ENCODE peak calls at places on chromosome 18, in eight cellular contexts. One of them, this sample, is unnamed. For H3K9me3, the result is how much of the 10 kb centered on the place peaks cover.

GRCh38 chr18:44796505-44797198 is 116.0 kb downstream of the SETBP1 start:
- DNase-seq in pancreas: no peak
- DNase-seq in vagina: no peak
- DNase-seq in tibial artery: no peak
- DNase-seq in effector memory CD4-positive, alpha-beta T cell: no peak
- DNase-seq in heart left ventricle: no peak
- DNase-seq in esophagus muscularis mucosa: no peak
- DNase-seq in hepatocyte: peak
- DNase-seq in this sample: no peak

GRCh38 chr18:10010611-10011015 is 96.8 kb downstream of the VAPA start:
- DNase-seq in pancreas: peak
- DNase-seq in esophagus muscularis mucosa: no peak
- DNase-seq in heart left ventricle: peak
- DNase-seq in vagina: no peak
- DNase-seq in effector memory CD4-positive, alpha-beta T cell: no peak
- DNase-seq in hepatocyte: peak
- DNase-seq in tibial artery: peak
- DNase-seq in this sample: no peak

GRCh38 chr18:52054301-52054700 is 285.7 kb upstream of the DCC start:
- DNase-seq in effector memory CD4-positive, alpha-beta T cell: no peak
- DNase-seq in hepatocyte: no peak
- DNase-seq in heart left ventricle: no peak
- DNase-seq in tibial artery: no peak
- DNase-seq in vagina: no peak
- DNase-seq in pancreas: no peak
- DNase-seq in esophagus muscularis mucosa: no peak
- DNase-seq in this sample: no peak

GRCh38 chr18:21262979-21263378 is 20.9 kb downstream of the GREB1L start:
- DNase-seq in esophagus muscularis mucosa: no peak
- DNase-seq in tibial artery: no peak
- DNase-seq in hepatocyte: no peak
- DNase-seq in pancreas: no peak
- DNase-seq in vagina: no peak
- DNase-seq in effector memory CD4-positive, alpha-beta T cell: no peak
- DNase-seq in heart left ventricle: no peak
- DNase-seq in this sample: no peak

GRCh38 chr18:50644807-50645206 is 84.9 kb downstream of the MAPK4 start:
- DNase-seq in pancreas: no peak
- DNase-seq in vagina: no peak
- DNase-seq in tibial artery: no peak
- DNase-seq in effector memory CD4-positive, alpha-beta T cell: no peak
- DNase-seq in esophagus muscularis mucosa: no peak
- DNase-seq in heart left ventricle: no peak
- DNase-seq in hepatocyte: peak
- DNase-seq in this sample: peak

GRCh38 chr18:47204908-47205522 is 28.9 kb upstream of the IER3IP1 start:
- DNase-seq in effector memory CD4-positive, alpha-beta T cell: peak
- DNase-seq in pancreas: no peak
- DNase-seq in tibial artery: no peak
- DNase-seq in vagina: no peak
- DNase-seq in esophagus muscularis mucosa: no peak
- DNase-seq in hepatocyte: peak
- DNase-seq in heart left ventricle: no peak
- DNase-seq in this sample: peak

GRCh38 chr18:25814841-25815458 is 275.5 kb downstream of the SS18 start:
- DNase-seq in vagina: no peak
- DNase-seq in pancreas: no peak
- DNase-seq in tibial artery: no peak
- DNase-seq in effector memory CD4-positive, alpha-beta T cell: no peak
- DNase-seq in heart left ventricle: no peak
- DNase-seq in hepatocyte: no peak
- DNase-seq in esophagus muscularis mucosa: peak
- DNase-seq in this sample: no peak

GRCh38 chr18:63025251-63025710 is 294.3 kb downstream of the BCL2 start:
- DNase-seq in heart left ventricle: peak
- DNase-seq in hepatocyte: peak
- DNase-seq in vagina: no peak
- DNase-seq in esophagus muscularis mucosa: no peak
- DNase-seq in tibial artery: no peak
- DNase-seq in effector memory CD4-positive, alpha-beta T cell: no peak
- DNase-seq in pancreas: no peak
- DNase-seq in this sample: peak

GRCh38 chr18:57791911-57792310 is 11.2 kb downstream of the ATP8B1 start:
- DNase-seq in hepatocyte: no peak
- DNase-seq in vagina: no peak
- DNase-seq in effector memory CD4-positive, alpha-beta T cell: no peak
- DNase-seq in pancreas: no peak
- DNase-seq in heart left ventricle: no peak
- DNase-seq in esophagus muscularis mucosa: no peak
- DNase-seq in tibial artery: no peak
- DNase-seq in this sample: no peak

GRCh38 chr18:48828713-48829442 is 121.9 kb downstream of the SMAD7 start:
- DNase-seq in esophagus muscularis mucosa: no peak
- DNase-seq in effector memory CD4-positive, alpha-beta T cell: no peak
- DNase-seq in tibial artery: peak
- DNase-seq in vagina: peak
- DNase-seq in heart left ventricle: peak
- DNase-seq in hepatocyte: peak
- DNase-seq in pancreas: no peak
- DNase-seq in this sample: peak

GRCh38 chr18:51054764-51055163 is 24.8 kb downstream of the SMAD4 start:
- DNase-seq in esophagus muscularis mucosa: no peak
- DNase-seq in pancreas: no peak
- DNase-seq in vagina: no peak
- DNase-seq in hepatocyte: no peak
- DNase-seq in heart left ventricle: no peak
- DNase-seq in effector memory CD4-positive, alpha-beta T cell: no peak
- DNase-seq in tibial artery: no peak
- DNase-seq in this sample: no peak

GRCh38 chr18:5440297-5440696 is 103.5 kb downstream of the EPB41L3 start:
- DNase-seq in hepatocyte: no peak
- DNase-seq in pancreas: no peak
- DNase-seq in effector memory CD4-positive, alpha-beta T cell: no peak
- DNase-seq in tibial artery: no peak
- DNase-seq in heart left ventricle: no peak
- DNase-seq in esophagus muscularis mucosa: no peak
- DNase-seq in vagina: no peak
- DNase-seq in this sample: peak

GRCh38 chr18:43982582-43982981 is 698.1 kb upstream of the SETBP1 start:
- DNase-seq in heart left ventricle: no peak
- DNase-seq in pancreas: no peak
- DNase-seq in tibial artery: no peak
- DNase-seq in hepatocyte: no peak
- DNase-seq in vagina: no peak
- DNase-seq in effector memory CD4-positive, alpha-beta T cell: no peak
- DNase-seq in esophagus muscularis mucosa: no peak
- DNase-seq in this sample: no peak

GRCh38 chr18:63183952-63184351 is 135.6 kb downstream of the BCL2 start:
- DNase-seq in tibial artery: no peak
- DNase-seq in hepatocyte: no peak
- DNase-seq in vagina: no peak
- DNase-seq in heart left ventricle: no peak
- DNase-seq in pancreas: no peak
- DNase-seq in effector memory CD4-positive, alpha-beta T cell: no peak
- DNase-seq in esophagus muscularis mucosa: no peak
- DNase-seq in this sample: no peak

GRCh38 chr18:71047882-71048281 is 759.0 kb downstream of the SOCS6 start:
- DNase-seq in effector memory CD4-positive, alpha-beta T cell: no peak
- DNase-seq in hepatocyte: no peak
- DNase-seq in heart left ventricle: no peak
- DNase-seq in tibial artery: no peak
- DNase-seq in pancreas: no peak
- DNase-seq in esophagus muscularis mucosa: no peak
- DNase-seq in vagina: no peak
- DNase-seq in this sample: no peak

GRCh38 chr18:69838620-69839411 is 108.9 kb downstream of the CD226 start:
- DNase-seq in tibial artery: no peak
- DNase-seq in effector memory CD4-positive, alpha-beta T cell: no peak
- DNase-seq in pancreas: no peak
- DNase-seq in esophagus muscularis mucosa: no peak
- DNase-seq in vagina: no peak
- DNase-seq in hepatocyte: no peak
- DNase-seq in heart left ventricle: no peak
- DNase-seq in this sample: peak

GRCh38 chr18:984004-984403 is 79.3 kb downstream of the ADCYAP1 start:
- DNase-seq in heart left ventricle: no peak
- DNase-seq in esophagus muscularis mucosa: no peak
- DNase-seq in effector memory CD4-positive, alpha-beta T cell: no peak
- DNase-seq in vagina: no peak
- DNase-seq in pancreas: no peak
- DNase-seq in hepatocyte: no peak
- DNase-seq in tibial artery: no peak
- DNase-seq in this sample: no peak

GRCh38 chr18:47407736-47408135 is 156.3 kb upstream of the SKOR2 start:
- DNase-seq in heart left ventricle: no peak
- DNase-seq in esophagus muscularis mucosa: no peak
- DNase-seq in tibial artery: no peak
- DNase-seq in vagina: no peak
- DNase-seq in hepatocyte: no peak
- DNase-seq in effector memory CD4-positive, alpha-beta T cell: no peak
- DNase-seq in pancreas: no peak
- DNase-seq in this sample: no peak

GRCh38 chr18:3984163-3984757 is 470.8 kb downstream of the DLGAP1 start:
- DNase-seq in tibial artery: no peak
- DNase-seq in vagina: no peak
- DNase-seq in esophagus muscularis mucosa: no peak
- DNase-seq in heart left ventricle: no peak
- DNase-seq in pancreas: no peak
- DNase-seq in hepatocyte: no peak
- DNase-seq in effector memory CD4-positive, alpha-beta T cell: no peak
- DNase-seq in this sample: no peak
- H3K9me3 ChIP-seq in tibial artery: under half
- H3K9me3 ChIP-seq in vagina: under half
- H3K9me3 ChIP-seq in esophagus muscularis mucosa: under half
- H3K9me3 ChIP-seq in heart left ventricle: under half
- H3K9me3 ChIP-seq in pancreas: under half
- H3K9me3 ChIP-seq in hepatocyte: under half
- H3K9me3 ChIP-seq in effector memory CD4-positive, alpha-beta T cell: under half
- H3K9me3 ChIP-seq in this sample: under half

GRCh38 chr18:73812423-73812822 is 335.2 kb downstream of the FBXO15 start:
- DNase-seq in vagina: no peak
- DNase-seq in esophagus muscularis mucosa: no peak
- DNase-seq in hepatocyte: no peak
- DNase-seq in tibial artery: no peak
- DNase-seq in heart left ventricle: no peak
- DNase-seq in pancreas: no peak
- DNase-seq in effector memory CD4-positive, alpha-beta T cell: no peak
- DNase-seq in this sample: no peak
- H3K27ac ChIP-seq in vagina: no peak
- H3K27ac ChIP-seq in esophagus muscularis mucosa: no peak
- H3K27ac ChIP-seq in hepatocyte: no peak
- H3K27ac ChIP-seq in tibial artery: no peak
- H3K27ac ChIP-seq in heart left ventricle: no peak
- H3K27ac ChIP-seq in pancreas: no peak
- H3K27ac ChIP-seq in effector memory CD4-positive, alpha-beta T cell: no peak
- H3K27ac ChIP-seq in this sample: no peak

GRCh38 chr18:80010551-80010906 is 22.2 kb upstream of the TXNL4A start:
- DNase-seq in vagina: no peak
- DNase-seq in effector memory CD4-positive, alpha-beta T cell: no peak
- DNase-seq in hepatocyte: no peak
- DNase-seq in tibial artery: no peak
- DNase-seq in esophagus muscularis mucosa: no peak
- DNase-seq in heart left ventricle: no peak
- DNase-seq in pancreas: no peak
- DNase-seq in this sample: no peak
- H3K4me3 ChIP-seq in vagina: no peak
- H3K4me3 ChIP-seq in effector memory CD4-positive, alpha-beta T cell: no peak
- H3K4me3 ChIP-seq in hepatocyte: no peak
- H3K4me3 ChIP-seq in tibial artery: no peak
- H3K4me3 ChIP-seq in esophagus muscularis mucosa: no peak
- H3K4me3 ChIP-seq in heart left ventricle: no peak
- H3K4me3 ChIP-seq in pancreas: no peak
- H3K4me3 ChIP-seq in this sample: no peak

GRCh38 chr18:33900638-33901037 is 322.6 kb downstream of the ASXL3 start:
- DNase-seq in pancreas: no peak
- DNase-seq in esophagus muscularis mucosa: no peak
- DNase-seq in vagina: no peak
- DNase-seq in hepatocyte: no peak
- DNase-seq in effector memory CD4-positive, alpha-beta T cell: no peak
- DNase-seq in tibial artery: no peak
- DNase-seq in heart left ventricle: no peak
- DNase-seq in this sample: no peak

GRCh38 chr18:33901894-33902512 is 322.7 kb downstream of the NOL4 start:
- DNase-seq in hepatocyte: no peak
- DNase-seq in tibial artery: no peak
- DNase-seq in pancreas: no peak
- DNase-seq in esophagus muscularis mucosa: no peak
- DNase-seq in vagina: no peak
- DNase-seq in heart left ventricle: no peak
- DNase-seq in effector memory CD4-positive, alpha-beta T cell: no peak
- DNase-seq in this sample: no peak

GRCh38 chr18:33898427-33898826 is 320.4 kb downstream of the ASXL3 start:
- DNase-seq in esophagus muscularis mucosa: no peak
- DNase-seq in heart left ventricle: no peak
- DNase-seq in vagina: no peak
- DNase-seq in pancreas: no peak
- DNase-seq in effector memory CD4-positive, alpha-beta T cell: no peak
- DNase-seq in hepatocyte: no peak
- DNase-seq in tibial artery: no peak
- DNase-seq in this sample: no peak
- H3K9me3 ChIP-seq in esophagus muscularis mucosa: under half
- H3K9me3 ChIP-seq in heart left ventricle: under half
- H3K9me3 ChIP-seq in vagina: under half
- H3K9me3 ChIP-seq in pancreas: under half
- H3K9me3 ChIP-seq in effector memory CD4-positive, alpha-beta T cell: under half
- H3K9me3 ChIP-seq in hepatocyte: under half
- H3K9me3 ChIP-seq in tibial artery: under half
- H3K9me3 ChIP-seq in this sample: under half

DNA sequence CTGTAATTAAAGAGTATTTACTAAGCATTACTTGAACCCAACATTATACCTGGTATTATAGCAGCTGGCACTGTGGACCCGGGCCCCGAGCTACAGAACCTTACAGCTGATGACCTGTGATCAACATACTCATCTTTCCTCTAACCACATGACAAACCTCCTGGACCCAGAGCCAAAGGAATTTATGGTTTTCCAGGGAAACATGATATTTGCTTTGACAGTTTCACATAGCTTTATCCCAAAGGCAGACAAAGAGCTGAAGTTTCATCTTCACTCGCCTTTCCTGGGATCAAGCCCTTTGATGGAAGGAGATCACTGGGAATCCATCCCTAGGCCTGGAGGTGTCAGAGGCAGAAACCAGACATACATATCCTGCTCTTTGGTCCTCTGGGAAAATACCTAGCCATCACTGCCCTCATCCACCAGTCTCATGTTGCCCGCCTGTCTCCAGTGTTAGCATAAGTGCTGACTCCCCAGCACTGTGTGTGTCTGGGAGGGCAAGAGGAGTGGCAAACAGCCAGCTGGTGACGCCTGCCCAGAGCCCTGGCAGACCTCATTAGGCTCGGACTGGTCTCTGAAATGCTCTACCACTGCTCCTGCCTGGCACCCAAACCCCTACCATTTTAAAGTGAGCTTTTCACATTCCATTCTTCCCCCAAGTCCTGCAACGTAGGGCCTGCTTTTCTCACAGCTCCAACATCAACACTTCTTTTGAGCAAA is 138.7 kb upstream of the CTAGE1 start:
- DNase-seq in esophagus muscularis mucosa: no peak
- DNase-seq in hepatocyte: peak
- DNase-seq in effector memory CD4-positive, alpha-beta T cell: no peak
- DNase-seq in tibial artery: peak
- DNase-seq in pancreas: peak
- DNase-seq in vagina: no peak
- DNase-seq in heart left ventricle: peak
- DNase-seq in this sample: no peak
- H3K27ac ChIP-seq in esophagus muscularis mucosa: no peak
- H3K27ac ChIP-seq in hepatocyte: peak
- H3K27ac ChIP-seq in effector memory CD4-positive, alpha-beta T cell: no peak
- H3K27ac ChIP-seq in tibial artery: peak
- H3K27ac ChIP-seq in pancreas: peak
- H3K27ac ChIP-seq in vagina: no peak
- H3K27ac ChIP-seq in heart left ventricle: peak
- H3K27ac ChIP-seq in this sample: no peak